ENCODE peak calls at places on chromosomes 2 and 18, in nine cellular contexts. I is AG09309, F is endodermal cell, U is HCT116, K is neural crest cell, H is Peyer's patch, O is ovary, P is nephron progenitor cell, W is kidney. Q is an unnamed sample.

GRCh38 chr2:86781363-86781762 is 9.3 kb downstream of the CD8A start:
- DNase-seq in W (no peak), I (no peak), F (no peak), U (no peak), P (no peak), K (no peak), H (no peak), O (no peak), Q (no peak)

GRCh38 chr18:34933880-34934689 is 107.1 kb upstream of the MAPRE2 start:
- DNase-seq in P (no peak), U (no peak), K (no peak), F (no peak), O (no peak), I (no peak), H (no peak), W (no peak), Q (no peak)

GRCh38 chr2:150376627-150377335 is 110.7 kb downstream of the RND3 start:
- DNase-seq in F (no peak), O (no peak), P (peak), W (no peak), I (peak), U (no peak), H (no peak), K (peak), Q (no peak)

GRCh38 chr18:11752116-11752911 is 63.2 kb downstream of the GNAL start:
- DNase-seq in K (peak), O (no peak), W (no peak), H (no peak), F (peak), P (peak), I (no peak), U (no peak), Q (no peak)

GRCh38 chr2:15279181-15279876 is 281.8 kb downstream of the NBAS start:
- DNase-seq in O (no peak), K (no peak), P (no peak), H (no peak), F (no peak), W (no peak), U (no peak), I (no peak), Q (no peak)

GRCh38 chr2:127455566-127456493 is 37.6 kb downstream of the PROC start:
- DNase-seq in P (no peak), F (no peak), K (no peak), U (no peak), H (no peak), W (no peak), O (no peak), I (no peak), Q (no peak)

GRCh38 chr2:32810909-32811495 is 135.8 kb upstream of the LTBP1 start:
- DNase-seq in H (no peak), U (no peak), P (no peak), O (no peak), F (no peak), W (no peak), I (no peak), K (no peak), Q (no peak)

GRCh38 chr18:55478301-55478660 is 109.7 kb downstream of the TCF4 start:
- DNase-seq in P (no peak), I (no peak), W (no peak), O (no peak), K (no peak), H (no peak), F (no peak), U (no peak), Q (no peak)

GRCh38 chr2:29325544-29325943 is 210.3 kb downstream of the CLIP4 start:
- DNase-seq in W (no peak), O (no peak), P (no peak), H (no peak), K (no peak), F (no peak), U (no peak), I (no peak), Q (no peak)

GRCh38 chr2:18548618-18549017 is 11.8 kb downstream of the RDH14 start:
- DNase-seq in W (no peak), U (no peak), O (no peak), F (no peak), K (no peak), I (no peak), H (no peak), P (no peak), Q (no peak)

GRCh38 chr2:218991674-218992168 is 1.5 kb downstream of the CRYBA2 start:
- DNase-seq in O (no peak), P (peak), I (no peak), K (no peak), H (peak), F (peak), W (no peak), U (no peak), Q (no peak)

GRCh38 chr2:130853391-130853790 is 16.7 kb downstream of the ARHGEF4 start:
- DNase-seq in K (no peak), W (peak), H (no peak), I (no peak), O (no peak), F (no peak), P (no peak), U (no peak), Q (no peak)

GRCh38 chr2:172095905-172096660 is 6.6 kb downstream of the DLX2 start:
- DNase-seq in W (peak), I (no peak), F (peak), U (no peak), P (no peak), H (peak), O (no peak), K (peak), Q (no peak)
- TF ChIP-seq CTCF in W (no peak), I (no peak), F (peak), U (no peak), P (peak), H (no peak), O (no peak), K (peak), Q (no peak)

GRCh38 chr2:205232086-205232485 is 450.2 kb upstream of the NRP2 start:
- DNase-seq in H (no peak), F (no peak), O (no peak), K (no peak), I (no peak), W (no peak), U (no peak), P (no peak), Q (no peak)

GRCh38 chr2:205235434-205235833 is 446.9 kb upstream of the NRP2 start:
- DNase-seq in U (peak), H (no peak), W (no peak), I (no peak), P (no peak), K (no peak), O (no peak), F (no peak), Q (no peak)

GRCh38 chr2:205237524-205237923 is 444.8 kb upstream of the NRP2 start:
- DNase-seq in W (no peak), O (no peak), H (no peak), F (no peak), P (no peak), U (no peak), I (no peak), K (no peak), Q (no peak)
- TF ChIP-seq CTCF in W (no peak), O (no peak), H (no peak), F (peak), P (peak), U (peak), I (no peak), K (peak), Q (no peak)

GRCh38 chr18:79395308-79395640 is 456 bp upstream of the NFATC1 start:
- DNase-seq in W (no peak), O (no peak), I (no peak), P (no peak), F (no peak), U (no peak), H (no peak), K (no peak), Q (no peak)

GRCh38 chr18:79397830-79398761 is 2.4 kb downstream of the NFATC1 start:
- DNase-seq in P (no peak), W (peak), K (no peak), H (peak), F (no peak), O (no peak), U (no peak), I (no peak), Q (no peak)

GRCh38 chr18:79397288-79397829 is 1.6 kb downstream of the NFATC1 start:
- DNase-seq in H (peak), I (no peak), O (peak), U (no peak), P (no peak), K (no peak), W (peak), F (no peak), Q (no peak)

GRCh38 chr18:79395761-79396404 is at the start of gene NFATC1:
- DNase-seq in W (peak), O (peak), U (no peak), K (peak), P (peak), I (no peak), H (peak), F (peak), Q (no peak)

DNA sequence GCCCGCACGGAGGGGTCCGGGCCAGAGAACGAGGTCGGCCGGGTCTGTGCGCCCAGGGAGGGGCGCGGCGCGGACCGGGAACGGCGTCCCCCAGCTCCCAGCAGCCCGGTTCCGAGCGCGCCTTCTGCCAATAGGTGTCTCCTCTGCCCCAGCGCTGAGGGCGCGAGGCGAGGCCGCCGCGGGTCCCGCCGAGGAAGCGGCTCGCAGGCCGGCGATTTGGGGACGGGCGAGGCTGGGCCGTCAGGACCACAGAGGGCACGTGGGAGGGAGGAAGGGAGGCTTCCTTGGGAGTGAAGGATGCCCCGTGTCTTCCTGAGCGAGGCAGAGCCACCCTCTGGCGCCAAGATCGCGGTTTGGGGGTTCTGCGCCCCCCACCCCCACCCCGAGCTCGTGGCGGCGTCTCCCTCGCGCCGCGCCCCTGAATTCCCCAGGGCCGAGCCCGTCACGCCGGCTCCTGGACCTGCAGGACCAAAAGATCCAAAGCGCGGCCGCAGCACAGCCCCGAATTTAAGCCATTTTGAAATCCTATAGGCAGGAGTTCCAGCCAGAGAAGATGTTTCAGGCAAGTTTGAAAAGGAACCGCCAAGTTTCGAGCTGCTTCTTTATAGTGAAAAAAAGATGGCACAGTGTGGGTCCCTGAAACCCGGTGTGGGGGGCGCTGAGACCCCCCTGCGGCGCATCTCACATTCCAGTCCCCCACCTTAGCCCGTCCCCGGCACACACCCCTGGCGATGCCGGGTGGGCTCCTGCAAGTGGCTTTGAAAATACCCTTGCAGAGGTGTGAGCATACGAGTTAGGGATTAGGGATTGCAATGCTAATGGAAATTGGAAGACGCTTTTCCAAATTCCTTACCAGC is 929 bp downstream of the NFATC1 start:
- DNase-seq in H (peak), K (no peak), W (peak), P (peak), I (no peak), F (peak), O (peak), U (no peak), Q (no peak)
- TF ChIP-seq CTCF in H (no peak), K (no peak), W (peak), P (no peak), I (no peak), F (no peak), O (no peak), U (no peak), Q (no peak)

DNA sequence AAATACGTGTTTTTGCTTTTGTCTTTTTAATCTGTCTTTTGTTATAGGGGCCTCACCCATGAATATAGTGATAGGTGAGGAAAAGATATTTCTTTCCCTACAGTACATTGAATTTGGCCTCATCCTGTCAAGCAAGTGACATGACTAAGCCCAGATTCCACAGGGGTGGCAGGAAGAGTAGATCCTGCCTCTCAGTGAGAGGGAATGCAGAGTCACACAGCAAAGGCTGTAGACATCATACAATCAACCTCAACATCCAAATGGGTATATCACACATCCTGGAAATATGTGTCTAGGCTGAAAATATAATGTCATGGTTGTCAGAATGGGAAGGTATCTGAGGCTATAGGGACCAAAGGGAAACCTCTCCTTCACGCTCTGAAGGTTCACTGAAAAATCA is 269.6 kb downstream of the CDH20 start:
- DNase-seq in I (no peak), W (no peak), U (no peak), K (no peak), P (no peak), F (no peak), H (no peak), O (no peak), Q (no peak)
- TF ChIP-seq CTCF in I (no peak), W (no peak), U (no peak), K (no peak), P (no peak), F (no peak), H (no peak), O (no peak), Q (no peak)

DNA sequence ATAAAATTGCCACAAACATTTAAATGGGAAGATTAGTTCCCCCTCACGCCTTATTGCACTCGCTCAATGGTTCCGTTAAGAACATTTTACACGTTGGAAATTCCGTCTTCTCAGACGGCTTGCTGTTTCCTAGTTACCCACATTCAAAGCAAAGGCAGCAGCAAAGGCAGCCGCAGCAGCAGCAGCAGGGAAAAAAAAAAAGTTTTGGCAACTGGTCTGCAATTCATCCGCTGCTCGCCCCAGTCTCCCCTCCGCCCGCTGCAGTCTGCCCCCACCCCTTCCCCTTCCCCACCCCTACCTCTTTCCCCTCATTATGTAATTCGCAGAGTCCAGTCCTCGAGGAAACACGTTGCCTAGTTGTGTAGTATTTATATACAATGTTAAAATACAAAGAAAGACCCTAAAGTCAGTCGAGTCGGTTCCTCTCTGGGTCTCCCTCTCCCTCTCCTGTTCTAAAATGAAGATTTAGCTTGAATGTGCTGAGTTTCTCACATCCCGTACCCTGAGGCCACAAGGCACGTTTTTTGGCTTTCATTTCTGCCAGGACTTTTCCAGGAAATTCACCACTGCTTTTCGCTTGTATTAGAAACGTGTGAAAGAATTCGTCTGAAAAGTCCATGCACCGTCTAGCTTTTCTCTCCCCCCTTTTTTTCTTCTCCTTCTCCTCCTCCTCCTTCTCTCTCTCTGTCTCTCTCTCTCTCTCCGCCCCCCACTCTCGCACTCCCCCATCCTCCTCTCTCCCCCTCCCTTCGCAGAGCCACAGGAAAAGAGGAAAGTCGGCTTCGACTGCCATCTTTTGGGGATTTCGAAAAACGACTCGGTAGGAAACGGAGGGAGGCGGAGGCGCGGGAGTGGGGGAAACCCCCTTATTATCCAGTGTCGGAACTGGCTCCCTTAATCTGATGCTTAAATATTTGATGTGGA is 140.0 kb downstream of the MEIS1 start:
- DNase-seq in W (peak), I (no peak), H (no peak), O (peak), K (peak), U (no peak), F (peak), P (peak), Q (no peak)
- TF ChIP-seq CTCF in W (peak), I (peak), H (no peak), O (peak), K (peak), U (no peak), F (peak), P (peak), Q (no peak)

DNA sequence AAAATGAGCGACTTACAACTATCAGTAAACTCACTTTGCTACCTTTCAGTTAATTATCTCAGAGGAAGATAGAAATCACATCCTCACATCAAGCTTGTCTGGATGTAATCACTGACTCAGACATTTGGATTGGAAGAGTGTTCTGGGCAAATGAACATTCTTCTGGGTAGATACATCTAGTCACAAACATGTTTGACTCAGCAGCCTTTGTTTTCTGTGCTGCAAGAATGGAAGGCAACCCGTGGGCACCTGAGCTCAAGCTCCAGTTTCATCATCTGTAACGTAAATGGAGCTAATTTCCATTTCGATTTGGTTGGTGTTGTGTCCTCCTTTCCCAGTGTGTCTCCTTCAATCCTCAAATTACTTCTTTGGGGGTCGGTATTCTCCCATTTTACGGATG is 58.5 kb downstream of the ACAA2 start:
- DNase-seq in U (no peak), H (no peak), W (no peak), I (no peak), F (no peak), O (no peak), P (no peak), K (no peak), Q (no peak)
- TF ChIP-seq CTCF in U (no peak), H (no peak), W (no peak), I (no peak), F (no peak), O (no peak), P (no peak), K (no peak), Q (no peak)

DNA sequence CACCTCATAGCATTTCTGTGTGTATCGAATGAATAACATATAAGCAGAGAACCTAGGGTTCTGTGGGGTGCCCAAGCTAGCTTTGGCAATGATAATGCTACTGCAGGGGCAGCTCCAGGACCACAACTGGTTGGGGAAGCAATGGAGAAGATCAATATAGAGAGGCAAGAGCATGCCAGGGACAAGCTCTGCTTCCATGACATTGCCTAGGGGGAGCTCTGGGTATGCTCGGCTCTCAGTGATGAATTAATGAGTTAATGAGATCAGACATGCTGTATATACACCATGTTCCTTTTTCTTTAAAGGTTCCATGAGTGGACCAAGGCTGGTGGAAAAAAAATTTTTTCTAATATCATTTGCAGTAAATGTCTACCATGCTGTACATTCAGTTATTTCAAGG is 618.4 kb downstream of the BCL11A start:
- DNase-seq in U (no peak), I (no peak), F (no peak), H (no peak), O (no peak), P (no peak), K (no peak), W (no peak), Q (no peak)
- TF ChIP-seq CTCF in U (no peak), I (no peak), F (peak), H (no peak), O (no peak), P (no peak), K (no peak), W (no peak), Q (no peak)

Q was measured in CD14-positive monocyte.